ENCODE peak calls at places on chromosomes 11 and 22, in seven cellular contexts. E is body of pancreas, A is IMR-90, I is tibial artery, O is heart left ventricle, S is right lobe of liver, U is transverse colon. R is an unnamed sample.

GRCh38 chr11:9219572-9219971 is 45.6 kb downstream of the DENND5A start:
- DNase-seq in E (no peak), S (no peak), A (peak; percentile 80), U (no peak), O (no peak), I (no peak), R (no peak)

GRCh38 chr22:42957544-42957943 is 57.4 kb downstream of the PACSIN2 start:
- DNase-seq in A (no peak), S (no peak), O (no peak), I (no peak), U (no peak), E (no peak), R (no peak)

GRCh38 chr22:27757928-27758525 is 43.5 kb downstream of the MN1 start:
- DNase-seq in A (no peak), I (no peak), O (no peak), U (no peak), S (no peak), E (no peak), R (peak; percentile 14)

GRCh38 chr22:44192811-44193536 is 12.2 kb downstream of the PARVG start:
- DNase-seq in E (no peak), S (peak; percentile 13), I (no peak), A (no peak), O (no peak), U (no peak), R (no peak)

GRCh38 chr22:42869888-42870480 is 12.9 kb upstream of the ARFGAP3 start:
- DNase-seq in I (no peak), S (no peak), U (no peak), E (no peak), O (no peak), A (no peak), R (no peak)

GRCh38 chr11:95625164-95626017 is 164.2 kb downstream of the FAM76B start:
- DNase-seq in I (no peak), E (no peak), S (no peak), U (no peak), A (no peak), O (no peak), R (no peak)

GRCh38 chr11:45722144-45722543 is 56.7 kb upstream of the CHST1 start:
- DNase-seq in E (no peak), S (no peak), O (no peak), I (no peak), A (no peak), U (no peak), R (no peak)

GRCh38 chr11:14148653-14149273 is 186.2 kb downstream of the SPON1 start:
- DNase-seq in S (no peak), E (no peak), U (no peak), O (no peak), A (peak; percentile 44), I (no peak), R (no peak)

GRCh38 chr11:67404515-67405195 is 772 bp downstream of the TBC1D10C start:
- DNase-seq in U (no peak), A (no peak), I (no peak), S (no peak), O (no peak), E (no peak), R (peak; percentile 76)

GRCh38 chr11:59706518-59707285 is 6.9 kb downstream of the OR10V1 start:
- DNase-seq in S (no peak), I (no peak), O (no peak), E (peak; percentile 3), U (peak; percentile 14), A (peak; percentile 88), R (no peak)

GRCh38 chr11:119808431-119809185 is 79.6 kb upstream of the NECTIN1 start:
- DNase-seq in U (no peak), O (no peak), S (no peak), A (no peak), I (no peak), E (no peak), R (no peak)

GRCh38 chr22:20412474-20413216 is 18.7 kb downstream of the ZNF74 start:
- DNase-seq in S (no peak), E (no peak), A (no peak), I (peak; percentile 23), O (no peak), U (no peak), R (peak; percentile 13)

GRCh38 chr22:49260681-49261580 is 566.7 kb downstream of the BRD1 start:
- DNase-seq in I (peak; percentile 52), A (no peak), O (no peak), E (no peak), S (no peak), U (no peak), R (no peak)

GRCh38 chr11:14972581-14973490 is 685 bp upstream of the CALCA start:
- DNase-seq in A (no peak), S (no peak), I (no peak), U (no peak), O (no peak), E (no peak), R (no peak)

GRCh38 chr22:19903513-19903912 is 38.1 kb upstream of the COMT start:
- DNase-seq in A (no peak), E (no peak), O (no peak), I (no peak), S (no peak), U (no peak), R (no peak)

GRCh38 chr11:133825156-133825555 is 20.2 kb downstream of the SPATA19 start:
- DNase-seq in I (no peak), A (no peak), E (no peak), S (no peak), U (no peak), O (no peak), R (no peak)

GRCh38 chr11:66789097-66789890 is 53.9 kb upstream of the RCE1 start:
- DNase-seq in I (no peak), U (no peak), O (no peak), E (no peak), S (no peak), A (peak; percentile 46), R (no peak)

GRCh38 chr11:126969865-126970479 is 30.6 kb downstream of the KIRREL3 start:
- DNase-seq in I (no peak), E (no peak), A (peak; percentile 83), S (no peak), O (no peak), U (no peak), R (no peak)

GRCh38 chr11:78101073-78101472 is 21.4 kb upstream of the NDUFC2 start:
- DNase-seq in S (no peak), A (peak; percentile 54), E (no peak), O (no peak), U (no peak), I (no peak), R (no peak)

DNA sequence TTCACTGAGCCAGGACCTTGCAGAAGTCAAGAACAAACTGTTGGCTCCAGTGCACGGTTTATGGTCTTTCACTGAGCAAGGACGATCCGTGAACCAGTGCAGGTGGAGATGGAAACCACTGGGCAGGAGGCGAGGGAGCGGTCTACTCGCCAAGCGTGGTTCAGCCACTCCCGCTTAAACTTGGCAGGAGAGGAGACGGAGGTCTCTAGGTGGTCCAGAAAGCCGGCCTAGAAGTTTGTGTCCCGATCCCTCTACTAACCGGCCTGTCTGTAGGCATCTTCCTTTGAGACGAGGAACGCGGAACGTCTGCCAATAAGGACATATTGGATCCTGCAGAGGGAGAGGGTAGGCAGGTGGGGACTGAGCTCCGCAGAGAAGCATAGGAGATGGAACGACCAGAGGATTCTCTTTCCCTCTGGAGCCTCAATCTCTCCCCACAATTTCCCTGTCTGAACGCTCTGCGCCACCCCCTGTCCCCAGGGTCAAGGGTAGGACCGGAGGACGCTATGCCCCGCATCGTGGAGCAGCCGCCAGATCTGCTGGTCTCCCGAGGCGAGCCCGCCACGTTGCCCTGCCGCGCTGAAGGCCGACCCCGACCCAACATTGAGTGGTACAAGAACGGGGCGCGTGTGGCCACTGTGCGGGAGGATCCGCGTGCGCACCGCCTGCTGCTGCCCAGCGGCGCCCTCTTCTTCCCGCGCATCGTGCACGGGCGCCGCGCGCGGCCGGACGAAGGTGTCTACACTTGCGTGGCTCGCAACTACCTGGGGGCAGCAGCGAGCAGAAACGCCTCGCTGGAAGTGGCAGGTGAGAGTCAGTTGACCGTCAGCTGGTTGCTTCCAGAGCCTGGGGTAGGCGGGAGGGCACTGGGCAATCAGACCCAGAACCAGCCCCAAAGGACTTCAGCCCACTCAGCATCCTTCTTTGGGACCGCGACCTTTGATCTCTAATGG is 3.4 kb downstream of the ROBO3 start:
- DNase-seq in U (no peak), E (no peak), O (no peak), I (no peak), S (peak; percentile 51), A (no peak), R (no peak)
- TF ChIP-seq CTCF in U (no peak), E (no peak), O (no peak), I (no peak), S (no peak), A (no peak), R (no peak)

GRCh38 chr11:61549662-61550568 is 31.0 kb downstream of the SYT7 start:
- DNase-seq in U (no peak), A (no peak), E (no peak), S (no peak), O (peak; percentile 40), I (no peak), R (no peak)
- H3K4me1 ChIP-seq in U (no peaks in the 10 kb centered on the region), A (peaks cover 4% of the 10 kb centered on the region), E (peaks cover 10% of the 10 kb centered on the region), S (no peaks in the 10 kb centered on the region), O (peaks cover 12% of the 10 kb centered on the region), I (peaks cover 9% of the 10 kb centered on the region), R (no peaks in the 10 kb centered on the region)

DNA sequence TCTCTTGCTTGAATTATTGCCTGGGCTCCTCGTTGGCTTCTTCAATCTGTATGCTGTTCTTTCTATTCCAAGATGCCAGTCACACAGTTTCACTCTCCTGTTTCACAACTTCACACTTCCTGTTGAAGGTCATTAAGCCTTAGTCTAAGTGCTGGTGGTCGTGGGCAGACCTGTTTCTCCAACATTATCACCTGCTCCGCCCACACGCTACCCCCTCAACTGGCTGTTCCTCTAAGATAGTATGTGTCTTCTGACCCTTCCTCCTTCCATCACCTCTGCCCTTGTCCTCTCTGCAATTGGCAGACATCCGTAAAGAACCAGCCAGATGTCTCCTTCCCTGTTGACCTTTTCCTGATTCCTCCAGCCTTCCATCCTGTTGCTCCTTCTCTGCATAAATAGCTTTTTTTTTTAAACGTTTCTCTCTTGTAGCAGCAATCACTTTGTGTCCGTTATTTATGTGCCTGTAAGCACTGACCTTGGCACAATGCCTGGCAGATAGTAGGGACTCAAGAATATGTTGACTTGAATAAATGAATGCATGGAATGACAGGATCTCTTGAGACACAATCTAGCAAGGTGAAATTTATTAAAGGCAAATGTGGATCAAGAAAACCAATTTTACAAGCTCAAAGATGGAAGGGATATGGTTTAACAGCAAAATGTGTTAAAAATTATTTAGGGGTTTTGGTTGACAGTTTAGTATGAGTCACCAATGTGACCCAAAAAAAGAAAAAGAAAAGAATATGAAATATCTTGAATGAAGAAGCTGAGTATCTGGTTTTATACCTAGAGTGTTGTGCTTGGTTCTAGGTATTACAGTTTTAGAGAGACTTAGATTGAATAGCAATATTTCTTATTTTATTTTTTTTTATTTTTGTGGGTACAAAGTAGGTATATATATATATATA is 12.6 kb downstream of the DIXDC1 start:
- DNase-seq in U (no peak), O (no peak), I (no peak), A (no peak), S (no peak), E (no peak), R (no peak)
- H3K27ac ChIP-seq in U (no peak overlapping the region), O (no peak overlapping the region), I (no peak overlapping the region), A (no peak overlapping the region), S (no peak overlapping the region), E (no peak overlapping the region), R (no peak overlapping the region)

DNA sequence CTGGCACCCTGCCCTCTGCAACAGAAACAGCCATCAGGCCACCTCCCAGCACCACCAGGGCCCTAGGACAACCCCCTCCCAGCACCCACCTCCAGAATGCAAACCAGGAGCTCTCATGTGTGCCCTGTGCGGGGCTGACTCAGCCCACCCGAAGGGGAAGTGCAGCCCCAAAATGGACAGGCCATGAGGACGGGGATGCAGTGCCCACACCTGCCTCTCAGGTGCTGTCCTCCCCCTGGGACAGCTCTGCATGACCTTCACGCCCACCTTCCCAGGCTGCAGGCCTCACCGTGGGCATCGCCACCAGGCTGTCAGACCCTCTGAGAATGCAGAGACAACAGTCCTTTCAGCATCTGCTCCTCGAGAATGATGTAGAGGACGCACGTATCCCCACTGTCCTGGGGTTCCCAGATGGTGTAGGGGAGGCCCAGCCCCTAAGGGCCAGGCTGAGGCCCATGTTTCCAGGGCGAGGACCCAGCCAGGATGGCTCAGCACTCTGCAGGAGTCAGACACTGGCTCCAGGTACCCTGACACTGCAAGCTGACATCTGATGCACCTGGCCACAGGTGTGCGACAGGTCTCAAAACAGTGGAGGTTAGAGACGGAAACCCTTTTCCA is 13.5 kb downstream of the MOB2 start:
- DNase-seq in S (peak; percentile 42), A (no peak), U (no peak), I (peak; percentile 66), O (no peak), E (no peak), R (peak; percentile 11)
- TF ChIP-seq CTCF in S (no peak), A (no peak), U (no peak), I (no peak), O (no peak), E (no peak), R (no peak)